ENCODE peak calls at places on chromosome 7, in five cellular contexts. T is activated CD8-positive, alpha-beta memory T cell treated with anti-CD3 and anti-CD28 coated beads, Interleukin-2, amount 10 ng/mL, durations not matched to agents 7 days and 5 days; I is CD4-positive, CD25-positive, alpha-beta regulatory T cell; B is DND-41; L is gastroesophageal sphincter. Z is an unnamed sample.

GRCh38 chr7:34296663-34297062 is 361.4 kb upstream of the NPSR1 start:
- ATAC-seq in I (no peak), B (no peak), L (no peak), T (no peak), Z (no peak)

GRCh38 chr7:28937593-28937992 is 20.5 kb downstream of the TRIL start:
- ATAC-seq in I (no peak), L (no peak), B (no peak), T (no peak), Z (no peak)

GRCh38 chr7:98575878-98576277 is 41.2 kb upstream of the NPTX2 start:
- ATAC-seq in T (no peak), B (no peak), I (no peak), L (no peak), Z (no peak)

GRCh38 chr7:2493205-2493604 is 17.0 kb upstream of the GRIFIN start:
- ATAC-seq in L (no peak), I (no peak), T (no peak), B (no peak), Z (no peak)

GRCh38 chr7:43729924-43730248 is 563 bp upstream of the COA1 start:
- ATAC-seq in B (no peak), T (no peak), I (no peak), L (peak), Z (no peak)

GRCh38 chr7:142499641-142500040 is 241.8 kb upstream of the PRSS58 start:
- ATAC-seq in L (no peak), B (no peak), T (peak), I (no peak), Z (no peak)

GRCh38 chr7:37031571-37032257 is 307.4 kb upstream of the AOAH start:
- ATAC-seq in T (peak), L (peak), I (peak), B (no peak), Z (peak)

GRCh38 chr7:26199301-26200112 is 1.0 kb downstream of the HNRNPA2B1 start:
- ATAC-seq in T (no peak), B (peak), L (peak), I (no peak), Z (no peak)

GRCh38 chr7:96331233-96331632 is 9.3 kb upstream of the SLC25A13 start:
- ATAC-seq in L (no peak), T (no peak), I (no peak), B (no peak), Z (peak)

GRCh38 chr7:123916240-123916724 is 8.8 kb upstream of the SPAM1 start:
- ATAC-seq in B (no peak), T (no peak), I (no peak), L (no peak), Z (no peak)

GRCh38 chr7:142009142-142009541 is 13.5 kb downstream of the MGAM start:
- ATAC-seq in T (no peak), I (no peak), B (no peak), L (no peak), Z (no peak)

GRCh38 chr7:22082553-22082885 is 136.8 kb upstream of the CDCA7L start:
- ATAC-seq in T (peak), L (peak), I (no peak), B (no peak), Z (no peak)

GRCh38 chr7:144384071-144384470 is 19.4 kb downstream of the NOBOX start:
- ATAC-seq in T (no peak), B (no peak), L (no peak), I (peak), Z (peak)

GRCh38 chr7:36040679-36041078 is 112.4 kb upstream of the EEPD1 start:
- ATAC-seq in B (no peak), T (no peak), I (no peak), L (no peak), Z (no peak)

GRCh38 chr7:106679153-106679931 is 18.4 kb upstream of the CCDC71L start:
- ATAC-seq in T (peak), I (peak), B (no peak), L (peak), Z (no peak)

GRCh38 chr7:25118048-25118753 is 6.9 kb downstream of the CYCS start:
- ATAC-seq in L (no peak), B (no peak), I (no peak), T (peak), Z (no peak)

GRCh38 chr7:24741691-24742639 is 15.3 kb downstream of the GSDME start:
- ATAC-seq in L (peak), I (no peak), T (no peak), B (no peak), Z (no peak)

GRCh38 chr7:92714280-92714679 is 122.1 kb downstream of the CDK6 start:
- ATAC-seq in I (no peak), L (no peak), B (no peak), T (no peak), Z (no peak)

GRCh38 chr7:114923403-114923713 is 1.5 kb downstream of the MDFIC start:
- ATAC-seq in L (no peak), T (no peak), B (no peak), I (no peak), Z (no peak)

GRCh38 chr7:151426486-151426905 is 13.4 kb downstream of the CRYGN start:
- ATAC-seq in L (peak), T (no peak), B (no peak), I (no peak), Z (no peak)

GRCh38 chr7:120337308-120337907 is 64.4 kb downstream of the KCND2 start:
- ATAC-seq in I (no peak), B (peak), T (no peak), L (no peak), Z (no peak)

GRCh38 chr7:123209786-123210185 is 10.0 kb upstream of the SLC13A1 start:
- ATAC-seq in T (no peak), L (no peak), B (no peak), I (no peak), Z (no peak)